ENCODE peak calls at places on chromosome X, in eight cellular contexts. R, S, C, H, P, E, G and X are unnamed samples.

GRCh38 chrX:7145454-7145853 is 2.1 kb upstream of the STS start:
- DNase-seq in R (no peak), H (no peak), C (no peak), E (no peak), P (no peak), G (no peak), S (no peak), X (no peak)

GRCh38 chrX:16484338-16484737 is 165.6 kb upstream of the S100G start:
- DNase-seq in S (no peak), H (peak), E (peak), P (peak), R (no peak), G (no peak), C (peak), X (no peak)

GRCh38 chrX:37906357-37906756 is 59.0 kb upstream of the DYNLT3 start:
- DNase-seq in R (no peak), C (no peak), G (no peak), E (no peak), H (no peak), P (no peak), S (no peak), X (no peak)

GRCh38 chrX:131792789-131793462 is 230.2 kb upstream of the STK26 start:
- DNase-seq in R (no peak), E (peak), S (no peak), H (no peak), G (no peak), C (no peak), P (no peak), X (no peak)

GRCh38 chrX:134745636-134746378 is 87.5 kb upstream of the PLAC1 start:
- DNase-seq in S (no peak), P (no peak), E (no peak), R (peak), G (no peak), C (no peak), H (no peak), X (no peak)

GRCh38 chrX:50751091-50751490 is 62.9 kb downstream of the SHROOM4 start:
- DNase-seq in C (no peak), G (no peak), S (no peak), R (no peak), E (no peak), P (no peak), H (no peak), X (no peak)

GRCh38 chrX:150697641-150698040 is 4.4 kb downstream of the MTMR1 start:
- DNase-seq in R (no peak), P (no peak), H (no peak), C (no peak), G (no peak), S (no peak), E (no peak), X (no peak)

GRCh38 chrX:103183912-103184311 is 31.0 kb upstream of the BEX4 start:
- DNase-seq in H (no peak), R (no peak), G (no peak), S (no peak), P (no peak), E (no peak), C (no peak), X (no peak)

GRCh38 chrX:140664939-140665338 is 44.6 kb upstream of the LINC00632 start:
- DNase-seq in H (no peak), R (no peak), E (no peak), S (peak), C (peak), P (peak), G (no peak), X (no peak)
- TF ChIP-seq CTCF in H (peak), R (no peak), E (no peak), S (peak), C (peak), P (no peak), G (peak), X (peak)

DNA sequence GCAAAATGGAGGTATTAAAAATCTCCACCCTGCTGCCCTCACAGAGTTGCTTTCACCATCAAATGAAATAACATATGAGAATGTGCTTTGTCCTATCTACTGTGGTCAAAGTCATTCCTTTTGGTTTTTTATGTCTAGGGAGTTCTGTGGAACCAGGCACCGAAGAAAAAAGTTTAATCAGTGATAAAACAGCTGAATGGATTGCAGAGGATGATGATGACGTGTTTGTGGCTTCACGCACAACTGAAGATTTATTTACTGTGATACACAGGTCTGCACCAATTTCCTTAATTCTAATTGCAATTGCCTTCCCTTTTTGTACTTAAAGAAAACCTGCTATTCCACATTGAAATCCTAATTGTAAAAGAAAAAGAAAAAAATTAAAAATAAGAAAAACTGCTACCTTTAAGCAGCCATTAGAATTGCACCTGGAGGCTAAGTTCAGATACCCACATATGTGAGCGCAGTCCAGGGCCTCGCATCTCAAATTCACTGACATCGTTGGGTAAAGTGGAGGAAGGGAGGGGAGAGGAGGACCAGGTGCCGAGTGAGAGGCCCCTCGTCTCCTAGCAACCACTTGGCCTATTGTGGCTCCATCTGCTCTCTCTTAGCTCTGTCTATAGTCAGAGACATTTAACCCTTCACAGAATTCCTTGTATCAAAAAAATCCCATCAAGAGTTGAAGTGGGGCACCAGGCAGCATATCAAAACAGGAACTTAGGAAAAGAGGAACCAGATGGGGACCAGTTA is 10.6 kb upstream of the RTL5 start:
- DNase-seq in H (no peak), E (no peak), C (peak), S (peak), R (no peak), P (no peak), G (no peak), X (no peak)
- TF ChIP-seq CTCF in H (no peak), E (no peak), C (no peak), S (no peak), R (no peak), P (no peak), G (no peak), X (no peak)

GRCh38 chrX:136477026-136477425 is 10.7 kb upstream of the BRS3 start:
- DNase-seq in H (no peak), E (no peak), P (no peak), S (no peak), G (no peak), R (no peak), C (no peak), X (no peak)
- TF ChIP-seq CTCF in H (no peak), E (no peak), P (no peak), S (no peak), G (no peak), R (no peak), C (no peak), X (no peak)

DNA sequence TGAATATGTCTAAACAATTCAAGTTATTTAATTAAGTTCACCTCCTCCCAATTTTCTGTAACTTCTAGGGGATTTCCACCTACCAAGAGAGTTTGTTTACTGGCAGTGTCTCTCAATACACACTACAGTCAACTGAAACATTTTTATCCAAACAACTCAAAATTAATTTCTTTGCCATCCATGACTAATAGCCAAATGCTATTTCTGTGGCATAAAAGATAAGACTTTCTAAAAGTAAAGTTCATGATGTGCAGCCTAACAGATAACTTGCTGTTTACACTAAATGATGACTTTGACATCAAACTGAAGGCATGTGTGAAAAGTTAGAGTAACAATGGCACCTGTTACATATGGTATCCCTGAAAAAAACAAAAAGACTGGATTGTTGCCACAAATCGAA is 7.3 kb downstream of the TAB3 start:
- DNase-seq in G (no peak), S (no peak), H (no peak), P (no peak), R (no peak), C (no peak), E (no peak), X (no peak)
- TF ChIP-seq CTCF in G (no peak), S (no peak), H (no peak), P (no peak), R (no peak), C (no peak), E (no peak), X (no peak)

GRCh38 chrX:11040405-11040804 is 70.7 kb upstream of the HCCS start:
- DNase-seq in H (no peak), P (peak), C (no peak), E (peak), G (no peak), R (no peak), S (peak), X (no peak)
- TF ChIP-seq CTCF in H (no peak), P (no peak), C (no peak), E (no peak), G (no peak), R (no peak), S (peak), X (no peak)

DNA sequence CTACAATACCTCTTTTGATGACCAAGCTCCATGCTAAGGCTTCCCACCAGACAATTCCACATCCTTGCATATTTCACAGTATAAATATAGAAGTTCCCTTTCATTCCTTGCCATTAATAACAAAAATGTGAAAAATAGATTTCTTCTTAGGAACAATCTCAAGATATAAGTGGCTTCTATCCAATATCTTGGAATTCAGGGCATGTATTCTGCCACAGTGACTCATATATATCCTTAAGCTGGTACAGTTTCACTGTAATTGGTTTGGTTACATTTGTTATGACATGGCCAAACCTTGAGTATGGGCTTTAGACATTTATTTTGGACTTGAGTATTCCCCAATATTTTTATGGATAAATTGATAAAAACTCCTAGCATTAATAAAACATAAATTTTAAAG is 181.7 kb upstream of the DDX53 start:
- DNase-seq in S (no peak), G (no peak), H (no peak), C (no peak), E (no peak), P (peak), R (no peak), X (no peak)
- TF ChIP-seq CTCF in S (no peak), G (no peak), H (no peak), C (no peak), E (no peak), P (no peak), R (no peak), X (no peak)

DNA sequence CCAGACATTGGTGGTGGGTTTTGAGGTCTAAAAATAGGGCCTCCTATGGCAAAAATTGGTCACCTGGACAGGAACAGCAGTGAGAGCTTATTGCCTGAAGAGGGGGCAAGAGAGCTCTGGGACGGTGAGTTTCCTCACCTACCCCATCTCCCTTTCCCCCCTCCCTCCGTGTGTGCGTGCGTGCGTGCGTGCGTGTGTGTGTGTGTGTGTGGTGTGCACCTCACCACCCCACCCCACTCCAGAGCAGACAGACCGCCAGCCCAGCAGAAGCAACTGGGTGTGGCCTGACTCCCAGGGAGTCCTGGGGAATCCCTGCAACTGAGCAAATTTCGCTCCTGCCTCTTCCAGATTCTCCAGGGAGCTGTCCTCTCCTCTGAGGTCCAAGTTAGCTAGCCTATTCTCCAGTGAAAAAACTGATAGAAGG is 44.7 kb downstream of the PRPS1 start:
- DNase-seq in H (peak), P (peak), C (peak), S (peak), R (peak), G (peak), E (no peak), X (no peak)
- TF ChIP-seq CTCF in H (peak), P (peak), C (peak), S (peak), R (peak), G (peak), E (peak), X (peak)

GRCh38 chrX:111465664-111466063 is 45.8 kb upstream of the SERTM2 start:
- DNase-seq in G (no peak), H (no peak), E (no peak), S (no peak), C (no peak), P (no peak), R (no peak), X (no peak)
- TF ChIP-seq CTCF in G (no peak), H (no peak), E (no peak), S (no peak), C (no peak), P (no peak), R (no peak), X (no peak)